ENCODE peak calls at places on chromosomes 11 and 22, in seven cellular contexts. J, U, X, C, E, R and Z are unnamed samples.

GRCh38 chr11:17744151-17744940 is 9.8 kb downstream of the KCNC1 start:
- DNase-seq in J (peak), U (no peak), X (no peak), C (peak), E (peak), R (no peak), Z (no peak)

GRCh38 chr22:43226368-43226979 is 39.5 kb upstream of the TTLL12 start:
- DNase-seq in J (peak), U (no peak), X (peak), C (peak), E (no peak), R (peak), Z (no peak)

GRCh38 chr11:18669211-18669593 is 29.4 kb upstream of the TMEM86A start:
- DNase-seq in J (peak), U (no peak), X (peak), C (peak), E (no peak), R (no peak), Z (no peak)

GRCh38 chr11:62539238-62539925 is 7.2 kb downstream of the AHNAK start:
- DNase-seq in J (peak), U (no peak), X (peak), C (peak), E (peak), R (peak), Z (no peak)

GRCh38 chr22:27603823-27604190 is 197.7 kb downstream of the MN1 start:
- DNase-seq in J (no peak), U (no peak), X (no peak), C (peak), E (no peak), R (no peak), Z (no peak)

GRCh38 chr11:64743591-64744543 is at the start of gene RASGRP2:
- DNase-seq in J (peak), U (peak), X (no peak), C (no peak), E (peak), R (peak), Z (peak)

GRCh38 chr11:99535406-99535805 is 514.7 kb downstream of the CNTN5 start:
- DNase-seq in J (no peak), U (no peak), X (no peak), C (no peak), E (no peak), R (no peak), Z (no peak)

GRCh38 chr11:21142007-21142406 is 472.6 kb downstream of the NELL1 start:
- DNase-seq in J (no peak), U (no peak), X (no peak), C (no peak), E (no peak), R (peak), Z (no peak)

GRCh38 chr11:114280696-114281095 is 15.5 kb upstream of the NNMT start:
- DNase-seq in J (peak), U (no peak), X (peak), C (peak), E (peak), R (peak), Z (no peak)

GRCh38 chr22:46187862-46188261 is 37.5 kb downstream of the PPARA start:
- DNase-seq in J (no peak), U (no peak), X (no peak), C (no peak), E (no peak), R (no peak), Z (no peak)

GRCh38 chr22:36125994-36126531 is 34.5 kb downstream of the APOL3 start:
- DNase-seq in J (no peak), U (no peak), X (no peak), C (no peak), E (no peak), R (no peak), Z (no peak)

GRCh38 chr22:46362221-46362933 is 26.9 kb downstream of the TRMU start:
- DNase-seq in J (no peak), U (no peak), X (peak), C (no peak), E (no peak), R (no peak), Z (no peak)

GRCh38 chr22:17172172-17172833 is 13.2 kb upstream of the HDHD5 start:
- DNase-seq in J (no peak), U (no peak), X (no peak), C (no peak), E (peak), R (peak), Z (no peak)

GRCh38 chr11:7657306-7658025 is 15.8 kb downstream of the CYB5R2 start:
- DNase-seq in J (peak), U (peak), X (peak), C (peak), E (peak), R (peak), Z (no peak)

GRCh38 chr22:30301995-30302809 is 12.9 kb upstream of the CASTOR1 start:
- DNase-seq in J (peak), U (peak), X (no peak), C (peak), E (peak), R (peak), Z (no peak)

GRCh38 chr11:113840932-113841664 is 34.3 kb downstream of the USP28 start:
- DNase-seq in J (no peak), U (no peak), X (no peak), C (no peak), E (no peak), R (no peak), Z (no peak)

GRCh38 chr11:25211635-25212251 is 714.9 kb downstream of the LUZP2 start:
- DNase-seq in J (no peak), U (no peak), X (no peak), C (no peak), E (no peak), R (no peak), Z (no peak)